ENCODE peak calls at places on chromosomes 11 and 22, in six cellular contexts. E is stomach, R is cardiac muscle cell, U is psoas muscle, B is HCT116, A is colonic mucosa. V is an unnamed sample. For H3K36me3 and H3K4me1, the result is how much of the 10 kb centered on the place peaks cover.

GRCh38 chr11:3738723-3739122 is 58.6 kb downstream of the NUP98 start:
- DNase-seq in A (no peak), E (no peak), B (no peak), U (no peak), R (no peak), V (no peak)

GRCh38 chr11:117833401-117833891 is 8.9 kb upstream of the FXYD2 start:
- DNase-seq in U (peak), A (peak), R (no peak), E (peak), B (no peak), V (no peak)

GRCh38 chr11:123054301-123055065 is 7.5 kb downstream of the HSPA8 start:
- DNase-seq in A (no peak), B (peak), R (peak), U (no peak), E (no peak), V (peak)

GRCh38 chr11:105609341-105609781 is 512 bp upstream of the GRIA4 start:
- DNase-seq in A (peak), U (no peak), R (peak), B (peak), E (no peak), V (no peak)

GRCh38 chr11:47950396-47950795 is 30.0 kb upstream of the PTPRJ start:
- DNase-seq in U (no peak), R (peak), B (no peak), A (no peak), E (no peak), V (peak)

GRCh38 chr11:105022998-105023397 is at the start of gene CASP5:
- DNase-seq in E (no peak), U (no peak), R (no peak), A (peak), B (no peak), V (no peak)

GRCh38 chr11:61065955-61066638 is 36.2 kb upstream of the CD5 start:
- DNase-seq in B (no peak), E (no peak), A (no peak), U (no peak), R (no peak), V (peak)

GRCh38 chr11:19087658-19088057 is 27.1 kb upstream of the MRGPRX2 start:
- DNase-seq in E (no peak), U (no peak), A (peak), R (peak), B (no peak), V (no peak)

GRCh38 chr11:66142370-66143263 is 72.5 kb downstream of the PACS1 start:
- DNase-seq in A (no peak), U (no peak), B (peak), R (peak), E (no peak), V (no peak)

GRCh38 chr11:80529722-80530121 is 1088.9 kb upstream of the TENM4 start:
- DNase-seq in A (no peak), R (no peak), B (no peak), E (no peak), U (no peak), V (no peak)

GRCh38 chr11:6362185-6362867 is 27.9 kb upstream of the SMPD1 start:
- DNase-seq in U (peak), R (no peak), A (no peak), B (no peak), E (peak), V (no peak)

GRCh38 chr11:77559686-77560425 is 29.9 kb upstream of the AQP11 start:
- DNase-seq in U (no peak), E (no peak), A (no peak), R (peak), B (peak), V (no peak)

GRCh38 chr11:70405679-70406395 is 7.5 kb downstream of the CTTN start:
- DNase-seq in A (no peak), E (no peak), R (no peak), U (no peak), B (no peak), V (no peak)
- H3K36me3 ChIP-seq in A (under half), E (under half), R (under half), U (under half), B (half or more), V (under half)

DNA sequence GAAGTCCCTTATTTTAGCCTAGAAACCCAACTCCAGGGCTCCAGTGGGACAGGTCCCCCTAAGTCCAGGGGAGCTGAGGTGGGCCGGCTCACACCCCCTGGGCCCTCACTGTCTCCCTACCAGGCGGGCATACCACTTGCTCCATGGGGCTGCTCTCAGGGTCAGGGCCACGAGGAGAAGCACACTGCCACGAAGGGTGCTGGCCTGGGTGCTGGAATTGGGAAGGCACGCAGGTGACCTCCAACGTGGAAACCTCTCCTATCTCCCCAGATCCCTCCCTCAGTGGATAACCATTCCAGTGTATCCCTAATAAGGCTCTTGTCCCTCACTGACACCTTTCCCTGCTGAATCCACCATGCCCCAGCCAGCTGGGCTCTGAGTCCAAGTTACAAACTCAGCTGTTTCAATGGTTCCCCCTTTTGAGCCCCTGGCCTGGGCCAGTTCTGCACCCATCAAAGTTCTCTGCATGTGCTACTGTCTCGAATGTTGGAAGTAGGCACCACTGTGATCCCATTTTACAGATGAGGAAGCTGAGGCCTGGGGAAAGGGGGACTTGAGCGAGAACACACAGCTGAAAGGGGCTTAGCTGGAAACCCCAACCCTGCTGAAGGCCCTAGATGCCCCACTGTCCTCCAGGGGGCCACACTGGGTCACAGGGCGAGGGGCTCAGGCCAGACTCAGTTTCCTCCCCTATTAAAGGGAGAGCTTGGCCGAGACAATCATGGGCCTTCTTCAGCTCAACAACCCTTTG is 1.5 kb downstream of the SHISAL1 start:
- DNase-seq in A (no peak), R (no peak), U (no peak), B (no peak), E (no peak), V (no peak)
- H3K4me1 ChIP-seq in A (under half), R (under half), U (under half), B (under half), E (under half), V (under half)

DNA sequence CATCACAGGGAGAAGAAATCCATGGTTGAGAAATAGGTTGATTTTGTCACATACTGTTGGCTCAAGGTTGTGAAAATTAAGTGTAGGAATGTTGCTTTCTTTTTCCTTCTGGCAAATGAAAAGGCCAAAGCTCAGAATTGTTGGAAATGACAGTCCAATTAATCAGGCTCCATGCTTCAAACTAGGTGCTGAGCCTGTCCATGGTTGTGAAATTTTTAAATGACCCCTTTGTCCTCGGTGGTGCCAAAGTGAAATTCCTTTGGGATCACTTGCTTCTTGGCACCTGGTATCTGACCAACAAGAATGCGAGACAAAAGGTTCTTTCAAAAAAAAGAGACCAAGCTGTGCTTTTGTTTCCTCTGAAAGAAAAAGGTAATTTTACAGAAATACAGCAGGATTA is 451.9 kb downstream of the ETS1 start:
- DNase-seq in R (peak), E (no peak), U (no peak), A (no peak), B (no peak), V (no peak)
- H3K4me3 ChIP-seq in R (no peak), E (no peak), U (no peak), A (no peak), B (no peak), V (no peak)

DNA sequence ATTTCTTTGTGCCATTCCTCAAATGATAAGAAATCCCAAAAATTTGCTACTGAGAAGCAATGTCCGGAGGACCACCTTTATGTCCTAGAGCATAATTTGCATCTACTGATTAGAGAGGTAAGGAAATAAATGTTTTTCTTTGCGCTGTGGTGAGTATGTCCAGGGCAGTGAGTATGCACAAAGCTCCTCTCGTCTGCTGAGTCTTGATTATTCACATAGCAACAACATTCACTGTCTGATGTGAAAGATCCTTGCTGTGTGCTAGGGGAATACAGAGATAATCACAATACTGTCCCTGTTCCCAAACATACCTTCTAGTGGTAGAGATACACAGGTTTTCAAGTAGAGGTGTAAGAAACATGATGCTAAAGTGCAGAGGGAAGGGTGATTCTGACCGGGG is 12.3 kb downstream of the MED17 start:
- DNase-seq in B (no peak), U (no peak), E (no peak), A (no peak), R (no peak), V (no peak)
- H3K36me3 ChIP-seq in B (half or more), U (under half), E (half or more), A (under half), R (half or more), V (half or more)

GRCh38 chr11:129910360-129910759 is 15.0 kb upstream of the NFRKB start:
- DNase-seq in A (no peak), R (no peak), U (no peak), E (no peak), B (no peak), V (no peak)

GRCh38 chr11:129911298-129911697 is 15.9 kb upstream of the NFRKB start:
- DNase-seq in E (no peak), U (no peak), A (no peak), R (peak), B (no peak), V (no peak)

GRCh38 chr11:129905402-129905801 is 10.0 kb upstream of the NFRKB start:
- DNase-seq in A (no peak), B (no peak), R (no peak), U (no peak), E (no peak), V (no peak)
- H3K4me1 ChIP-seq in A (under half), B (under half), R (under half), U (under half), E (under half), V (under half)

GRCh38 chr11:44320289-44320973 is 10.5 kb upstream of the ALX4 start:
- DNase-seq in B (no peak), E (no peak), R (no peak), A (no peak), U (no peak), V (no peak)

GRCh38 chr11:44321059-44321458 is 11.1 kb upstream of the ALX4 start:
- DNase-seq in R (no peak), U (no peak), E (no peak), B (no peak), A (no peak), V (no peak)

GRCh38 chr11:44318369-44318768 is 8.4 kb upstream of the ALX4 start:
- DNase-seq in A (no peak), U (no peak), B (no peak), E (no peak), R (no peak), V (no peak)

GRCh38 chr11:44319170-44319551 is 9.2 kb upstream of the ALX4 start:
- DNase-seq in R (no peak), E (no peak), U (no peak), A (no peak), B (no peak), V (no peak)

GRCh38 chr11:44319552-44320288 is 9.8 kb upstream of the ALX4 start:
- DNase-seq in B (no peak), U (no peak), R (no peak), E (no peak), A (no peak), V (no peak)
- H3K4me3 ChIP-seq in B (no peak), U (peak), R (peak), E (no peak), A (no peak), V (no peak)

DNA sequence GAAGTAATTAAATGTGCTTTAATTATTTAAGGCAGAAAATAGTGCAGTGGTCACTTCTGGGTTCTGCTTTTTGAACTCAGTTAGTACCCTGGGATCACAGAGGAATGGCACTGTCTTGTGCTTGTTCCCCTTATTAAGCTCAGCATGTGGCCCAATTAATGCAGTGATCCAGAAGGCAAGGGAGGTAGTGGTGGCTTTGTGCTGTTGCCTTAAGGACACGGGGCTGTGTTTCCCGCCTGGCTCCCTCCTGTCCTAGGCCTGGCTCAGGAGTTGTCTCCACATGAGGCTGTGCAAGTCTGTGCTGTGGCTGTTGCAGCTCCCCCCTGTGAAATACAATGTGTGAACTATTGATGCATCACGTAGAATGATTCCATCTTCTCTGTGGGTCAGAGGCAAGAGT is 49.2 kb upstream of the CABP7 start:
- DNase-seq in B (no peak), E (no peak), A (no peak), U (no peak), R (no peak), V (no peak)
- H3K36me3 ChIP-seq in B (under half), E (under half), A (under half), U (under half), R (under half), V (half or more)

DNA sequence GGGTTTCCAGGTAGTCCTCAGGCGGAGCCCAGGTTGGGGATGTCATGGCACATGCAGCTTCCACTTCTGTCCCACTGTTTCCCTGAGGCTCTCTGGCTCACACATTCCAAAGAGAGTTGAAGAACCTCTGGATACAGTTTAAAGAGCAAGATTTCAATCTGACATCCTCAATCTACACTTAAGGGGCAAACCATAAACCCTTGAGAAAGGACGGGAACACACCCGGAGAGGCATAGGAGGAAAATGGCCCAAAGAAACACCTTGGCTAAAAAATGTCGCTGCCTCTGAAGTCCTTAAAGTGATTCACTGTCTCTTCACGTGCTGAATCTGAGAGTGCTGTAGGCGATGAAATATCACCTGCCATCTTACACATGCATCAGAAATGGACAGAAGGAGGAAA is 70.9 kb upstream of the ARFGAP3 start:
- DNase-seq in R (no peak), B (no peak), E (no peak), A (no peak), U (no peak), V (no peak)
- H3K4me1 ChIP-seq in R (under half), B (under half), E (half or more), A (under half), U (half or more), V (under half)

GRCh38 chr11:63869686-63870085 is 30.8 kb downstream of the MARK2 start:
- DNase-seq in E (no peak), B (no peak), A (no peak), R (no peak), U (no peak), V (peak)
- H3K4me3 ChIP-seq in E (no peak), B (no peak), A (no peak), R (no peak), U (no peak), V (peak)

GRCh38 chr11:67490727-67491065 is 7.9 kb downstream of the AIP start:
- DNase-seq in E (no peak), B (no peak), A (no peak), R (no peak), U (no peak), V (no peak)
- H3K36me3 ChIP-seq in E (under half), B (under half), A (under half), R (under half), U (under half), V (half or more)

V was measured in naive thymus-derived CD4-positive, alpha-beta T cell.